ENCODE peak calls at places on chromosomes 3 and 15, in four cellular contexts. W, Q, J and P are unnamed samples.

GRCh38 chr3:125067225-125067624 is 11.4 kb upstream of the HEG1 start:
- DNase-seq in W (no peak), Q (peak; percentile 75), J (no peak), P (no peak)

GRCh38 chr15:70618929-70619328 is 144.4 kb downstream of the UACA start:
- DNase-seq in W (no peak), Q (no peak), J (no peak), P (no peak)

GRCh38 chr3:132404276-132404675 is 13.0 kb upstream of the DNAJC13 start:
- DNase-seq in W (no peak), Q (no peak), J (no peak), P (no peak)

GRCh38 chr15:62962101-62962995 is 80.2 kb upstream of the TPM1 start:
- DNase-seq in W (no peak), Q (no peak), J (no peak), P (no peak)

GRCh38 chr3:31968391-31968926 is 12.6 kb downstream of the OSBPL10 start:
- DNase-seq in W (no peak), Q (peak; percentile 71), J (no peak), P (no peak)

GRCh38 chr3:52259448-52259847 is 13.9 kb downstream of the PPM1M start:
- DNase-seq in W (no peak), Q (no peak), J (no peak), P (no peak)

GRCh38 chr3:196124608-196125007 is 42.7 kb upstream of the TFRC start:
- DNase-seq in W (no peak), Q (no peak), J (no peak), P (no peak)

GRCh38 chr3:169668081-169668956 is 4.8 kb upstream of the MECOM start:
- DNase-seq in W (no peak), Q (peak; percentile 54), J (no peak), P (no peak)

GRCh38 chr3:168272343-168272984 is 176.7 kb upstream of the GOLIM4 start:
- DNase-seq in W (no peak), Q (no peak), J (no peak), P (no peak)